ENCODE peak calls at places on chromosome 9, in five cellular contexts. D is foreskin fibroblast, F is heart right ventricle, X is HCT116, G is colonic mucosa. S is an unnamed sample.

GRCh38 chr9:29750062-29750461 is 2176.8 kb upstream of the C9orf72 start:
- DNase-seq in D (peak; percentile 0), F (no peak), X (no peak), G (no peak), S (no peak)

GRCh38 chr9:6443661-6444060 is 30.7 kb downstream of the UHRF2 start:
- DNase-seq in D (no peak), F (no peak), X (no peak), G (no peak), S (no peak)

GRCh38 chr9:16384993-16385392 is 485.5 kb downstream of the BNC2 start:
- DNase-seq in D (no peak), F (no peak), X (no peak), G (no peak), S (no peak)

GRCh38 chr9:2343756-2344155 is 277.8 kb upstream of the VLDLR start:
- DNase-seq in D (no peak), F (no peak), X (no peak), G (no peak), S (no peak)

GRCh38 chr9:13354733-13355132 is 75.2 kb upstream of the MPDZ start:
- DNase-seq in D (peak; percentile 28), F (no peak), X (no peak), G (no peak), S (no peak)

GRCh38 chr9:6708732-6709131 is 49.0 kb upstream of the KDM4C start:
- DNase-seq in D (no peak), F (no peak), X (peak; percentile 12), G (no peak), S (no peak)

GRCh38 chr9:115118471-115119156 is 657 bp upstream of the TNC start:
- DNase-seq in D (peak; percentile 97), F (peak; percentile 23), X (peak; percentile 50), G (peak; percentile 30), S (no peak)

GRCh38 chr9:117211280-117211679 is 203.6 kb downstream of the ASTN2 start:
- DNase-seq in D (no peak), F (no peak), X (no peak), G (no peak), S (no peak)

GRCh38 chr9:34334916-34335315 is 5.5 kb downstream of the NUDT2 start:
- DNase-seq in D (no peak), F (no peak), X (no peak), G (no peak), S (no peak)

GRCh38 chr9:5843450-5844249 is 10.7 kb upstream of the ERMP1 start:
- DNase-seq in D (peak; percentile 66), F (no peak), X (no peak), G (no peak), S (no peak)

GRCh38 chr9:129027685-129028191 is 393 bp downstream of the SH3GLB2 start:
- DNase-seq in D (peak; percentile 57), F (no peak), X (no peak), G (no peak), S (no peak)

GRCh38 chr9:127140181-127140580 is 17.7 kb upstream of the ANGPTL2 start:
- DNase-seq in D (no peak), F (no peak), X (no peak), G (peak; percentile 9), S (no peak)

GRCh38 chr9:29212590-29213373 is 1639.5 kb upstream of the C9orf72 start:
- DNase-seq in D (no peak), F (no peak), X (no peak), G (no peak), S (peak; percentile 18)

DNA sequence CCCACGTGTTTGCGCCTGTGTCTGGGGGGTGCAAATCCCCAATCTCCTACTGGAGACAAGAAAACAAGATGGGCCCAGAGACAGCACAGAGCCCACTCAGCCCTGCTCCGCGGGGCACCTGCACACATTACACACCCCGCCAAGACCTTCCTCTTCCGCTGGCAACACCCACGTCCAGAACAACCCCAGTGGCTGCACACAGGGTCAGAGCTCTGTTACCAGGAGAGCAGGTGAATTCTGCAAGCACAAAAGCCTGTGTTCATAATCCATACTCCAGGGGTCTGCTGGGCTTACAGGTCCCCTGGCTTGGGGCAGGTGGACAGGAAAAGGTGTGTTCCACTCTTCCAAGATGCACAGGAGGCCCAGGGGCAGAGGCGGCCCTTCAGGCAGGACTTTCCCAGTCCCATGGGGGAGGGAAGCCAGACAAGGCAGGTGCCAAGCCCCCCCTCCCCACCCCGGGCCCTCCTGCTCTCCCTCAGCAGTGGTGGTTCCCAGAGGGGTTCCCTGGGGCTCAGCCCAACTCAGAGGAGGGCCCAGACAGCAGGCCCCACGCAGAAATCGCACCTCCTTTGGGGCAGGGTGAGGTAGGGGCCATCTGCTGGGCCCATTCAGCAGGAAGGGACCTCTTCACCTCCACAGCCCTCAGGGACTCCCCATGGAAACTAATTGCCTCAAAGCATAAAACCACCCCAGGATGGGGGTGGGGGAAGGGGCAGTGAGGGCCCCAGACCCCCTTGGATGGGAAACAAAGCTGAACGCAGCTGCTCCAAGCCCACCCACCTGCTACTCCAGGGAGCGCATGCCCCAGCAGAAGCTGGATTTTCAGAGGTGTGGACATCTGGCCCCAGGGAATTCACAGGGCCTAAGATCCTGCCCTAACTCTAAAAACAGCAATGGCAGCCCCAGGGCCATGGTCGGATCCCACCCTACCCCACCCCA is 105.3 kb downstream of the VAV2 start:
- DNase-seq in D (no peak), F (no peak), X (no peak), G (no peak), S (no peak)
- TF ChIP-seq CTCF in D (no peak), F (no peak), X (no peak), G (no peak), S (no peak)

DNA sequence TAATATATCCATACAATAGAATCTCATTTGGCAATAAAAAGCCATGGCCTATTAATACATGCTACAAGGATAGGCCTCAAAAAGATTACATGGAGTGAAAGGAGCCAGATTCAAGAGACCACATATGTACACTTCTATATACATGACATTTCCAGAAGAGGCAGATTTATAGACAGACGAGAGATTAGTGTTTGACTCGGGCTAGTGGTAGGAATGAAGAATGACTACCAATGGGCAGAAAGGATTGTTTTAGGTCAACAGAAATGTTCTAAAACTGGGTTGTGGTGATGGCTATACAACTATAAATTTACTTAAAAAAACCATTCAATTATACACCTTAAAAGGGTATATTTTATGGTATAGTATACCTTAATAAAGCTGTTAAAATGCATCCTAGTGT is 41.9 kb downstream of the SETX start:
- DNase-seq in D (no peak), F (no peak), X (no peak), G (no peak), S (no peak)
- TF ChIP-seq CTCF in D (peak; percentile 4), F (no peak), X (peak; percentile 19), G (no peak), S (no peak)

DNA sequence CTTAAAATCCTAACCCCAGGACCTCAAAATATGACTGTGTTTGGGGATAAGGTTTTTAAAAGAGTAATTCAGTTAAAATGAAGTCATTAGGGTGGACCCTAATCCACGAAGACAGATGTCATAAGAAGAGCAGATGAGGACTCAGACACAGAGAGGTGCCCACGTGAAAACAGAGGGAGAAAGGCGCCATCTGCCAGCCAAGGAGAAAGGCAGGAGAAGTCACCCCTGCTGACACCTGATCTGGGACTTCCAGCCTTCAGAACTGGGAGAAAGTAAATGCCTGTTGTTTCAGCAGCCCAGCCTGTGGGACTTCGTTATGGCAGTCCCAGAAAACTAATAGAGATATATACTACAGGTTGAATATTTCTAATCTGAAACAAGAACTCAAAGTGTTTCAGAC is 67.4 kb downstream of the ROR2 start:
- DNase-seq in D (peak; percentile 19), F (no peak), X (no peak), G (no peak), S (no peak)
- TF ChIP-seq CTCF in D (no peak), F (no peak), X (no peak), G (no peak), S (no peak)

DNA sequence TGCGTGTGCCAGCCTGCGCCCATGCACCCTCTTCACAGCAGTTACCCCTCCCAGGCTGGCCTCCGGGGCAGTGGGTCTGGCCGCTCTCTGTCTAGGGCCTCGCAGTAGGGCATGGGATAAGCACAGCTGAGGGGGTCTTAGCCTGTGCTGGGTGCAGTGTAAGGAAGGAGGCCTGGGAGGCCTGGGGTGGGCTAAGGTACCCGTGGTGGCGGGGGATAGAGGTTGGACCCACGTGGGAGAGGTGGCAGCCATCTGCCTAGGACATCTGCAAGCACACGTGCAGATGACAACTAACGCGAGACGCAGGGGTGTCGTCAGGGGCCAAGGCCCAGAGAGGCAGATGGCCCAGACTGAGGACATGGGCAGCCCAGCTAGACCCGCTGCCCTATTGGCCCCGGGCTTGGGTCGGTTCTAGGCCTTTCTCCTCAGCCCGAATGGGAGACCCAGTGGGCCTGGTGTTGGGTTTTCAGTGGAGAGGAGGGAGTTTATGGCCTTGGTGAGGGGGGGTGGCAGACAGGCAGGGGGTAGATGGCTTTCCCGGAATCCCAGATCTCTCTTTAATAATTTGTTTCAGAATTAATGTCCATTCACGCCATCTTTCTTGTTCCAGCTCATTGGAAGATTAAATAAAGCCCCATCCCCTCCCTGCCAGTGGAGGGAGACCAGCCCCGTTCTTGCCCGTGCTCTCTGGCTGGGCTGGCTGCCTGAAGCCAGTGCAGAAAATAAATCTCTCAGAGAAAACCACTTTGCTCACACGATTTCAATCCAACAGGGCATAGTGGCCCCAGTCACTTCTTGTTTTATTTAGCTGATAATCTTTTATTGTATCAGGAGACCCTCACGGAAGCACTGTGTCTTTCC is 154.2 kb downstream of the GAPVD1 start:
- DNase-seq in D (no peak), F (no peak), X (no peak), G (no peak), S (no peak)
- TF ChIP-seq CTCF in D (no peak), F (no peak), X (no peak), G (no peak), S (no peak)

GRCh38 chr9:63816742-63817621 is 1468.0 kb downstream of the FOXD4L5 start:
- DNase-seq in D (peak; percentile 93), F (peak; percentile 86), X (no peak), G (peak; percentile 80), S (peak; percentile 31)

GRCh38 chr9:63817622-63818518 is 1467.1 kb downstream of the FOXD4L5 start:
- DNase-seq in D (peak; percentile 32), F (peak; percentile 47), X (no peak), G (peak; percentile 56), S (peak; percentile 53)
- TF ChIP-seq CTCF in D (no peak), F (no peak), X (no peak), G (no peak), S (no peak)

GRCh38 chr9:137960496-137960895 is 82.9 kb downstream of the CACNA1B start:
- DNase-seq in D (no peak), F (no peak), X (no peak), G (no peak), S (no peak)
- TF ChIP-seq CTCF in D (no peak), F (no peak), X (peak; percentile 25), G (no peak), S (no peak)

GRCh38 chr9:87266697-87267096 is 231.0 kb upstream of the DAPK1 start:
- DNase-seq in D (no peak), F (no peak), X (no peak), G (no peak), S (no peak)

GRCh38 chr9:87269777-87270176 is 227.9 kb upstream of the DAPK1 start:
- DNase-seq in D (no peak), F (no peak), X (no peak), G (no peak), S (no peak)

GRCh38 chr9:87267251-87267679 is 230.4 kb upstream of the DAPK1 start:
- DNase-seq in D (peak; percentile 57), F (no peak), X (no peak), G (no peak), S (no peak)

GRCh38 chr9:87269296-87269695 is 228.4 kb upstream of the DAPK1 start:
- DNase-seq in D (no peak), F (no peak), X (no peak), G (no peak), S (no peak)

GRCh38 chr9:87267701-87268100 is 230.0 kb upstream of the DAPK1 start:
- DNase-seq in D (peak; percentile 84), F (peak; percentile 47), X (no peak), G (no peak), S (no peak)
- TF ChIP-seq CTCF in D (no peak), F (no peak), X (no peak), G (no peak), S (no peak)

S was measured in natural killer cell.